ENCODE peak calls at places on chromosomes 5 and 9, in nine cellular contexts. B is iPS-NIHi11, E is EH, P is transverse colon, U is T-cell, J is iPS DF 6.9, I is AG09309, C is HTR-8/SVneo, Y is T-helper 22 cell. H is an unnamed sample.

GRCh38 chr5:142600611-142601360 is 85.1 kb downstream of the FGF1 start:
- DNase-seq in E (peak), U (no peak), P (peak), J (no peak), C (no peak), B (no peak), Y (no peak), I (no peak), H (no peak)

GRCh38 chr9:79684711-79685575 is 113.2 kb downstream of the TLE4 start:
- DNase-seq in E (peak), I (no peak), Y (no peak), C (no peak), U (no peak), B (no peak), J (no peak), P (no peak), H (no peak)

GRCh38 chr9:112764344-112764743 is 13.8 kb downstream of the SNX30 start:
- DNase-seq in P (no peak), B (no peak), J (no peak), Y (no peak), I (no peak), U (no peak), C (no peak), E (peak), H (peak)

GRCh38 chr9:8287970-8288369 is 488.4 kb upstream of the DMAC1 start:
- DNase-seq in C (no peak), Y (no peak), B (no peak), I (no peak), U (no peak), J (no peak), P (no peak), E (no peak), H (no peak)

GRCh38 chr9:121372563-121373400 is 2.7 kb upstream of the STOM start:
- DNase-seq in Y (no peak), U (no peak), J (no peak), E (peak), I (no peak), B (no peak), P (no peak), C (no peak), H (no peak)

GRCh38 chr5:134637106-134637721 is 4.6 kb upstream of the SAR1B start:
- DNase-seq in Y (no peak), E (no peak), C (no peak), I (no peak), B (no peak), P (no peak), J (no peak), U (no peak), H (no peak)

GRCh38 chr9:123424552-123425225 is 68.7 kb downstream of the CRB2 start:
- DNase-seq in I (no peak), U (no peak), J (no peak), Y (no peak), B (no peak), E (no peak), C (no peak), P (no peak), H (no peak)

GRCh38 chr5:81125959-81126358 is 107.2 kb upstream of the CKMT2 start:
- DNase-seq in U (no peak), I (peak), E (peak), J (no peak), B (no peak), Y (no peak), C (no peak), P (no peak), H (no peak)

GRCh38 chr5:171897231-171897630 is 109.2 kb downstream of the FBXW11 start:
- DNase-seq in U (no peak), B (no peak), C (no peak), P (no peak), I (no peak), Y (no peak), J (no peak), E (no peak), H (no peak)

GRCh38 chr9:113548221-113549041 is 84.9 kb downstream of the RGS3 start:
- DNase-seq in U (no peak), Y (no peak), J (no peak), P (peak), C (no peak), B (no peak), E (peak), I (no peak), H (peak)

GRCh38 chr5:109922396-109922995 is 232.8 kb downstream of the MAN2A1 start:
- DNase-seq in I (no peak), U (no peak), B (no peak), P (no peak), J (no peak), Y (no peak), E (no peak), C (no peak), H (no peak)

GRCh38 chr9:76756273-76756650 is 8.0 kb upstream of the PCA3 start:
- DNase-seq in I (no peak), E (peak), U (no peak), B (peak), Y (no peak), C (peak), P (peak), J (peak), H (no peak)

GRCh38 chr5:126647071-126647470 is 46.3 kb downstream of the PHAX start:
- DNase-seq in B (no peak), U (no peak), I (no peak), Y (no peak), P (peak), E (no peak), C (no peak), J (no peak), H (no peak)

GRCh38 chr5:66864240-66864884 is 268.2 kb downstream of the MAST4 start:
- DNase-seq in Y (no peak), I (peak), C (no peak), J (peak), P (no peak), U (no peak), B (peak), E (peak), H (peak)

GRCh38 chr9:103731541-103731940 is 362.6 kb upstream of the SMC2 start:
- DNase-seq in I (no peak), P (no peak), E (no peak), Y (no peak), B (no peak), J (no peak), U (no peak), C (peak), H (peak)

GRCh38 chr9:98410185-98410697 is 154.8 kb upstream of the TBC1D2 start:
- DNase-seq in C (no peak), B (peak), U (no peak), I (peak), P (no peak), Y (no peak), J (peak), E (peak), H (peak)

GRCh38 chr9:137514691-137515337 is 35.4 kb downstream of the PNPLA7 start:
- DNase-seq in Y (no peak), E (no peak), U (no peak), B (peak), P (no peak), I (no peak), J (no peak), C (no peak), H (no peak)

GRCh38 chr9:90778746-90779145 is 22.9 kb upstream of the SYK start:
- DNase-seq in E (no peak), U (no peak), C (no peak), Y (no peak), J (no peak), P (no peak), B (peak), I (no peak), H (no peak)

GRCh38 chr5:68189613-68190012 is 25.9 kb upstream of the PIK3R1 start:
- DNase-seq in I (no peak), P (no peak), Y (no peak), C (no peak), E (no peak), U (no peak), B (no peak), J (no peak), H (no peak)

GRCh38 chr5:83817591-83817990 is 96.9 kb upstream of the HAPLN1 start:
- DNase-seq in C (no peak), J (no peak), I (no peak), Y (no peak), P (no peak), U (no peak), B (no peak), E (no peak), H (no peak)

GRCh38 chr5:160181965-160182622 is 47.2 kb upstream of the FABP6 start:
- DNase-seq in J (no peak), I (no peak), P (no peak), Y (no peak), U (no peak), E (peak), B (no peak), C (no peak), H (no peak)

GRCh38 chr5:142737169-142737568 is 33.0 kb upstream of the ARHGAP26 start:
- DNase-seq in B (no peak), U (no peak), J (no peak), Y (no peak), P (no peak), I (no peak), C (no peak), E (no peak), H (no peak)

GRCh38 chr9:17653947-17654346 is 75.1 kb downstream of the SH3GL2 start:
- DNase-seq in B (no peak), J (no peak), Y (no peak), P (no peak), C (no peak), I (no peak), E (no peak), U (no peak), H (no peak)

GRCh38 chr5:143434261-143435206 is 31.0 kb upstream of the NR3C1 start:
- DNase-seq in U (peak), J (no peak), E (peak), P (no peak), C (no peak), Y (peak), I (no peak), B (no peak), H (no peak)

GRCh38 chr9:115202960-115203751 is 85.2 kb upstream of the TNC start:
- DNase-seq in J (no peak), B (no peak), E (peak), C (no peak), U (no peak), P (peak), I (peak), Y (no peak), H (no peak)

GRCh38 chr9:21974542-21975409 is 19.4 kb downstream of the CDKN2A start:
- DNase-seq in U (no peak), P (no peak), E (peak), J (no peak), I (no peak), C (peak), B (peak), Y (no peak), H (peak)

GRCh38 chr9:90107021-90107771 is 502.4 kb downstream of the GADD45G start:
- DNase-seq in J (no peak), I (no peak), U (no peak), P (peak), Y (no peak), C (no peak), B (peak), E (no peak), H (no peak)

GRCh38 chr9:131839281-131840084 is 99.6 kb upstream of the RAPGEF1 start:
- DNase-seq in C (peak), J (no peak), B (no peak), P (peak), E (peak), Y (peak), U (peak), I (peak), H (no peak)

GRCh38 chr5:173486826-173487225 is 129.6 kb downstream of the BOD1 start:
- DNase-seq in E (no peak), C (no peak), B (no peak), J (no peak), I (no peak), P (no peak), Y (no peak), U (no peak), H (no peak)

GRCh38 chr5:127492854-127493738 is 24.3 kb upstream of the PRRC1 start:
- DNase-seq in J (no peak), B (peak), I (no peak), C (peak), U (no peak), P (no peak), Y (no peak), E (peak), H (no peak)

GRCh38 chr5:79512692-79513518 is 1.0 kb downstream of the HOMER1 start:
- DNase-seq in I (no peak), E (peak), J (no peak), P (no peak), C (peak), U (peak), Y (no peak), B (no peak), H (no peak)

GRCh38 chr9:117343416-117343815 is 71.4 kb downstream of the ASTN2 start:
- DNase-seq in C (no peak), E (no peak), B (no peak), U (no peak), P (no peak), J (no peak), Y (no peak), I (no peak), H (no peak)